ENCODE peak calls at places on chromosomes 5 and 9, in five cellular contexts. Q is GM12878, Z is HCT116, J is upper lobe of left lung, O is GM23338. M is an unnamed sample.

GRCh38 chr5:137714494-137714893 is 21.4 kb downstream of the KLHL3 start:
- ATAC-seq in Z (no peak), Q (no peak), O (no peak), J (no peak), M (no peak)

GRCh38 chr5:142319105-142319504 is 5.7 kb downstream of the SPRY4 start:
- ATAC-seq in J (no peak), Q (peak; percentile 53), O (no peak), Z (no peak), M (no peak)

GRCh38 chr5:163645421-163646416 is 140.3 kb downstream of the MAT2B start:
- ATAC-seq in O (no peak), Q (no peak), J (no peak), Z (no peak), M (no peak)

GRCh38 chr5:179872356-179873160 is 13.9 kb upstream of the MRNIP start:
- ATAC-seq in J (no peak), Z (no peak), Q (no peak), O (no peak), M (no peak)

GRCh38 chr5:142399899-142400298 is 75.1 kb upstream of the SPRY4 start:
- ATAC-seq in Z (no peak), Q (peak; percentile 49), J (no peak), O (no peak), M (no peak)

GRCh38 chr9:11417782-11418181 is 805.0 kb upstream of the PTPRD start:
- ATAC-seq in Q (no peak), O (no peak), J (no peak), Z (no peak), M (no peak)

GRCh38 chr5:143448518-143448917 is 45.0 kb upstream of the NR3C1 start:
- ATAC-seq in Q (peak; percentile 81), Z (peak; percentile 87), O (no peak), J (no peak), M (no peak)

GRCh38 chr5:147852365-147852764 is 20.9 kb upstream of the SPINK1 start:
- ATAC-seq in Z (no peak), O (no peak), J (no peak), Q (no peak), M (no peak)

GRCh38 chr5:54292866-54293265 is 17.5 kb downstream of the ARL15 start:
- ATAC-seq in Z (no peak), O (no peak), Q (no peak), J (no peak), M (no peak)

GRCh38 chr5:79947486-79948023 is 43.5 kb downstream of the MTX3 start:
- ATAC-seq in Z (no peak), O (no peak), J (no peak), Q (no peak), M (no peak)

GRCh38 chr5:56279979-56280378 is 46.8 kb upstream of the ANKRD55 start:
- ATAC-seq in J (no peak), Z (peak; percentile 42), O (no peak), Q (no peak), M (no peak)

GRCh38 chr9:79471577-79472543 is 99.9 kb upstream of the TLE4 start:
- ATAC-seq in Z (no peak), J (no peak), O (peak; percentile 68), Q (peak; percentile 90), M (no peak)

GRCh38 chr5:173864126-173865075 is 23.7 kb upstream of the CPEB4 start:
- ATAC-seq in J (no peak), Z (no peak), O (peak; percentile 66), Q (no peak), M (no peak)

GRCh38 chr5:173869316-173869715 is 18.8 kb upstream of the CPEB4 start:
- ATAC-seq in Q (no peak), O (no peak), J (no peak), Z (no peak), M (no peak)

GRCh38 chr5:173868096-173868879 is 19.9 kb upstream of the CPEB4 start:
- ATAC-seq in Z (no peak), Q (no peak), J (no peak), O (no peak), M (no peak)

GRCh38 chr5:173867173-173867679 is 20.9 kb upstream of the CPEB4 start:
- ATAC-seq in Q (no peak), Z (no peak), O (no peak), J (no peak), M (no peak)

DNA sequence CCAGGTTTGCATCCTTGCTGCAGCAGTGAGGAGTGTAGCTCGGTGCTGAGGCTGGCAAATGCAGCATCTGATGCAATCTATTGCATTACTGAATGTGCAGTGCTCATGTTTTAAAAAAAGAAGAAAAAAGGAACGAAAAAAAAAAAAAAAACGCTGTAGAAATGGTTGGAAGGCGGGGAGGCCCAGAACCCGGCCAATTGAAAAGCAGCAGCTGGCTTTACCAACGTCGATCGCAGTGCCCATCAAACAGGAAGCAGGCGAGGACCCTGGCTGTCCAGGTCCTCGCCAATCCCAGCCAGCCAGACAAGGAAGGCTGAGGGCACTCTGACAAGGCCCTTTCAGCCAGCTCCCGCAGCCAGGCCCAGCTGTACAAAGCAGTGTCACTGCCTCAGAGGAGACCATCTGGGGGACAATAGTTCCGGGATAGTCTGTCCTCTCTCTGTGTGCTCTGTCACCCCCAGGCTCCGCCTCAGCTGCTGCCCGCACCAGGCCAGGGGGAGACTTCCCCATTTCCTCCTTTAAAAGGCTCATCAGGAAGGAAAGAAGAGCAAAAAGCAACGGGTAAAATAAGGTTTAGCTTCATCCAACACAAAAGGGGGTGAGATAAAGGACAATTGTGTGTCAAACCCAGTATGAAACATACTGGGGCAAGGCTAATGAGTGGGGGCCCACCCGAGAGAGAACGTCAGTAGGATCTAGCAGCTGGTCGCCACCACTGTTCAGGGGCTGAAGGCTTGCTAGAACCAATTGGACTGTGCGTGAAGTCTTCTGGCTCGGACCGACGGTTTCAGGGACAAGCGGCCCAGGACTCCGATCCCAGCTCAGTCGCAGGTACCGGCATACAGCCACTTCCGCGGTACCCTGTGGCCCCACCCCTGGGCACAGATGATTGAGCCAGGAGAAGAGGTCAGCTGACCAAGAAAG is 21.6 kb upstream of the CPEB4 start:
- ATAC-seq in Z (no peak), Q (no peak), O (peak; percentile 38), J (peak; percentile 56), M (peak; percentile 49)
- TF ChIP-seq POLR2AphosphoS5 in Z (no peak), Q (no peak), O (no peak), J (no peak), M (no peak)

GRCh38 chr9:86721843-86722705 is 225.2 kb downstream of the GAS1 start:
- ATAC-seq in J (no peak), Z (no peak), O (peak; percentile 36), Q (no peak), M (peak; percentile 73)
- TF ChIP-seq POLR2AphosphoS5 in J (no peak), Z (no peak), O (no peak), Q (no peak), M (peak; percentile 82)

DNA sequence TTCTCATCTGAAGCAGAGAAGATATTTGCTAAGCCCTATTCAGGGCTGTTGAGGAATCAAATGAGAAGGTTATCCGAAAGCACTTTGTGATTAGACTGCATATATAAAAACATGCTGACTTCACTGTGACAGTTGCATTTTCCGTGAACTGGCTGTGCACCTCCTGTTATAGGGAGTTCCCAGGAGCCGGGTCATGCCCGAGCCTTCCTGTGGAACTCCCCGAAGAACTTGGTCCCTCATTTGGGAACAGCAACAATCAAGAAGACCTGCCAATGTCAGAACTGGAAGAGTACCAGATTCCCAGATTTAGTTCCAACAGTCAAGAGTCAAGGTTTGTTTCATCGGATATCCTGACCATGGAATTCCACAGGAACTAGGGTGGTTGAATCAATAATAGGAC is 130.4 kb upstream of the RAI14 start:
- ATAC-seq in Z (no peak), Q (no peak), J (no peak), O (no peak), M (no peak)
- TF ChIP-seq POLR2AphosphoS5 in Z (no peak), Q (no peak), J (peak; percentile 39), O (no peak), M (no peak)

GRCh38 chr9:136617746-136618577 is 44.8 kb upstream of the EGFL7 start:
- ATAC-seq in Z (no peak), J (no peak), Q (peak; percentile 44), O (no peak), M (no peak)
- TF ChIP-seq POLR2AphosphoS5 in Z (no peak), J (no peak), Q (no peak), O (no peak), M (no peak)

GRCh38 chr5:181237758-181238385 is 5.8 kb downstream of the RACK1 start:
- ATAC-seq in Z (no peak), O (no peak), J (no peak), Q (no peak), M (no peak)
- TF ChIP-seq POLR2AphosphoS5 in Z (no peak), O (no peak), J (no peak), Q (peak; percentile 58), M (no peak)

GRCh38 chr9:69671291-69671903 is 774 bp downstream of the APBA1 start:
- ATAC-seq in Q (no peak), Z (no peak), O (no peak), J (peak; percentile 4), M (no peak)
- TF ChIP-seq POLR2AphosphoS5 in Q (no peak), Z (no peak), O (no peak), J (no peak), M (no peak)

GRCh38 chr5:160159991-160160826 is 41.0 kb upstream of the PWWP2A start:
- ATAC-seq in J (no peak), O (peak; percentile 94), Z (no peak), Q (peak; percentile 87), M (no peak)
- TF ChIP-seq POLR2AphosphoS5 in J (no peak), O (peak; percentile 51), Z (no peak), Q (no peak), M (no peak)

GRCh38 chr5:172766287-172767104 is 4.5 kb downstream of the DUSP1 start:
- ATAC-seq in J (peak; percentile 52), Q (no peak), Z (no peak), O (no peak), M (peak; percentile 48)
- TF ChIP-seq POLR2AphosphoS5 in J (peak; percentile 82), Q (no peak), Z (peak; percentile 34), O (no peak), M (peak; percentile 90)

GRCh38 chr5:177367981-177368960 is 10.5 kb downstream of the RGS14 start:
- ATAC-seq in O (peak; percentile 1), J (no peak), Z (no peak), Q (no peak), M (no peak)

GRCh38 chr5:177364159-177364962 is 6.6 kb downstream of the RGS14 start:
- ATAC-seq in Z (no peak), Q (peak; percentile 49), J (no peak), O (no peak), M (no peak)

GRCh38 chr5:177367323-177367848 is 9.7 kb downstream of the RGS14 start:
- ATAC-seq in Q (no peak), J (no peak), Z (no peak), O (peak; percentile 0), M (peak; percentile 36)

GRCh38 chr5:177365845-177366527 is 8.3 kb downstream of the RGS14 start:
- ATAC-seq in O (no peak), Z (no peak), J (no peak), Q (no peak), M (no peak)

GRCh38 chr5:177366528-177367322 is 9.0 kb downstream of the RGS14 start:
- ATAC-seq in J (peak; percentile 87), O (peak; percentile 62), Q (no peak), Z (peak; percentile 67), M (peak; percentile 92)
- TF ChIP-seq POLR2AphosphoS5 in J (peak; percentile 28), O (peak; percentile 66), Q (no peak), Z (no peak), M (peak; percentile 24)